ENCODE peak calls at places on chromosomes 12 and 14, in nine cellular contexts. E is right atrium auricular region; D is lower lobe of right lung; I is gastrocnemius medialis; G is CD8-positive, alpha-beta memory T cell; P is MM.1S; C is esophagus squamous epithelium; X is iPS DF 6.9; W is PC-3. K is an unnamed sample.

GRCh38 chr12:57622293-57623245 is 10.4 kb downstream of the B4GALNT1 start:
- DNase-seq in C (no peak), P (no peak), X (no peak), G (no peak), D (no peak), W (no peak), I (no peak), E (no peak), K (no peak)

GRCh38 chr14:106129274-106129673 is 602.9 kb downstream of the TMEM121 start:
- DNase-seq in P (no peak), C (no peak), W (no peak), D (no peak), E (no peak), I (no peak), G (no peak), X (no peak), K (no peak)

GRCh38 chr12:2551097-2551496 is 243.7 kb upstream of the FKBP4 start:
- DNase-seq in E (no peak), W (no peak), D (no peak), I (no peak), C (no peak), X (no peak), P (no peak), G (no peak), K (no peak)

GRCh38 chr12:79046021-79046420 is 181.4 kb downstream of the SYT1 start:
- DNase-seq in D (no peak), E (no peak), I (no peak), X (no peak), P (no peak), C (no peak), W (no peak), G (no peak), K (no peak)

GRCh38 chr14:75520852-75521251 is 1.4 kb upstream of the BATF start:
- DNase-seq in G (no peak), D (no peak), E (no peak), W (no peak), I (no peak), C (no peak), X (no peak), P (no peak), K (no peak)

GRCh38 chr12:28027328-28027727 is 54.8 kb upstream of the PTHLH start:
- DNase-seq in E (no peak), D (no peak), I (no peak), X (no peak), W (peak; percentile 44), C (no peak), G (no peak), P (no peak), K (no peak)

GRCh38 chr14:93040443-93040842 is 75.3 kb downstream of the ITPK1 start:
- DNase-seq in P (no peak), C (no peak), W (no peak), I (no peak), G (no peak), E (no peak), X (no peak), D (no peak), K (no peak)

GRCh38 chr12:45745861-45746277 is 16.4 kb downstream of the ARID2 start:
- DNase-seq in E (no peak), G (no peak), X (no peak), I (no peak), C (no peak), P (peak; percentile 34), W (peak; percentile 45), D (no peak), K (no peak)

GRCh38 chr14:49754570-49755097 is 13.3 kb upstream of the KLHDC2 start:
- DNase-seq in X (no peak), P (no peak), C (no peak), G (no peak), E (no peak), W (peak; percentile 59), I (no peak), D (no peak), K (no peak)

GRCh38 chr14:51774209-51774608 is 86.2 kb upstream of the GNG2 start:
- DNase-seq in X (no peak), I (no peak), E (no peak), P (no peak), W (peak; percentile 70), C (no peak), G (no peak), D (no peak), K (no peak)

GRCh38 chr12:57027011-57027804 is 10.9 kb upstream of the TAC3 start:
- DNase-seq in W (no peak), P (no peak), D (no peak), E (no peak), I (no peak), G (no peak), X (no peak), C (no peak), K (no peak)

GRCh38 chr14:103521438-103521961 is 1.1 kb downstream of the CKB start:
- DNase-seq in P (no peak), W (peak; percentile 32), I (no peak), E (no peak), C (no peak), G (no peak), X (no peak), D (peak; percentile 71), K (no peak)

GRCh38 chr14:21923820-21924219 is 250.2 kb upstream of the OR4E1 start:
- DNase-seq in P (peak; percentile 51), C (no peak), W (no peak), X (no peak), G (no peak), D (no peak), I (no peak), E (no peak), K (no peak)

GRCh38 chr12:46304080-46304479 is 35.2 kb upstream of the SLC38A1 start:
- DNase-seq in E (no peak), W (no peak), I (no peak), X (no peak), D (no peak), C (no peak), G (no peak), P (no peak), K (no peak)

GRCh38 chr12:121799175-121799841 is 4.5 kb upstream of the SETD1B start:
- DNase-seq in X (no peak), C (no peak), W (peak; percentile 84), G (peak; percentile 57), E (peak; percentile 88), P (peak; percentile 76), D (peak; percentile 77), I (peak; percentile 98), K (peak; percentile 67)

GRCh38 chr12:43318002-43318401 is 234.0 kb downstream of the ADAMTS20 start:
- DNase-seq in W (peak; percentile 30), C (no peak), X (no peak), P (no peak), I (no peak), D (no peak), G (no peak), E (no peak), K (no peak)

GRCh38 chr12:26273811-26274210 is 78.4 kb downstream of the SSPN start:
- DNase-seq in E (no peak), P (no peak), W (no peak), I (peak; percentile 23), C (no peak), G (no peak), D (no peak), X (no peak), K (peak; percentile 34)

GRCh38 chr12:79298511-79298910 is 392.3 kb downstream of the PAWR start:
- DNase-seq in W (peak; percentile 14), D (no peak), I (no peak), P (no peak), E (no peak), C (no peak), G (no peak), X (no peak), K (no peak)

GRCh38 chr12:46268349-46268616 is 560 bp downstream of the SLC38A1 start:
- DNase-seq in C (no peak), G (no peak), X (no peak), D (peak; percentile 49), W (no peak), I (no peak), E (no peak), P (no peak), K (no peak)

GRCh38 chr14:32080001-32080510 is 3.0 kb downstream of the ARHGAP5 start:
- DNase-seq in P (no peak), E (no peak), G (no peak), D (no peak), X (no peak), C (no peak), W (no peak), I (no peak), K (no peak)
- H3K4me3 ChIP-seq in P (no peak overlapping the region), E (no peak overlapping the region), G (no peak overlapping the region), D (no peak overlapping the region), X (no peak overlapping the region), C (no peak overlapping the region), W (peak overlapping the region; percentile 93), I (no peak overlapping the region), K (no peak overlapping the region)

DNA sequence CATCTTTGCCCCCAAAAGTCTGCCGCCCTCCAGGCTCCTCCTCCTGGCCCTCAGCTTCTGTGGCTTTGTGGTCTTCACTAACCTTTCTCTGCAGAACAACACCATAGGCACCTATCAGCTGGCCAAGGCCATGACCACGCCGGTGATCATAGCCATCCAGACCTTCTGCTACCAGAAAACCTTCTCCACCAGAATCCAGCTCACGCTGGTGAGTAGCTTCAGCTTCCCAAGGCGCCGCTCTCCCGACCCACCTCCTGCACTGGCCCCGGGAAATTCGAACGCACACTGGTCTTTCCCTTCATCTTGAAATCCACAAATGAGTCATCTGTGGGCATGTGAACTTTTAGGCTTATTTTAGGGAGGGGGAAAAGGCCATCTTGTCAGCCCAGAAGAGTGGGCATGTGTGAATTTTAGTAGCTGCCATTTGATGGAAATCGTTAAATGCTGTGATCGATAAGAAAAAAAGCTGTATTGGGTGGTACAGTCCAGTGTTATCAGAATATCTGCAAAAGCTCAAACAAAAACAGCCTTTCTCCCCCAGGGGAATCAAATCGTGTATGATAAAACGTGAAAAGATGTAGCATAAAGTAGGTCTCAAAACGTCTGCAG is 700 bp downstream of the SLC35E3 start:
- DNase-seq in C (no peak), I (peak; percentile 40), X (no peak), G (peak; percentile 13), D (peak; percentile 71), W (peak; percentile 68), P (peak; percentile 31), E (peak; percentile 65), K (peak; percentile 60)
- H3K4me1 ChIP-seq in C (peaks cover 10% of the 10 kb centered on the region), I (peaks cover 21% of the 10 kb centered on the region), X (no peaks in the 10 kb centered on the region), G (peaks cover 24% of the 10 kb centered on the region), D (peaks cover 25% of the 10 kb centered on the region), W (peaks cover 7% of the 10 kb centered on the region), P (peaks cover 8% of the 10 kb centered on the region), E (peaks cover 12% of the 10 kb centered on the region), K (peaks cover 1% of the 10 kb centered on the region)

GRCh38 chr12:128267246-128267622 is 264 bp downstream of the TMEM132C start:
- DNase-seq in E (no peak), X (no peak), G (no peak), W (no peak), C (no peak), I (no peak), D (no peak), P (no peak), K (no peak)
- H3K4me3 ChIP-seq in E (peak overlapping the region; percentile 30), X (no peak overlapping the region), G (no peak overlapping the region), W (no peak overlapping the region), C (peak overlapping the region; percentile 40), I (peak overlapping the region; percentile 23), D (peak overlapping the region; percentile 44), P (no peak overlapping the region), K (peak overlapping the region; percentile 42)

DNA sequence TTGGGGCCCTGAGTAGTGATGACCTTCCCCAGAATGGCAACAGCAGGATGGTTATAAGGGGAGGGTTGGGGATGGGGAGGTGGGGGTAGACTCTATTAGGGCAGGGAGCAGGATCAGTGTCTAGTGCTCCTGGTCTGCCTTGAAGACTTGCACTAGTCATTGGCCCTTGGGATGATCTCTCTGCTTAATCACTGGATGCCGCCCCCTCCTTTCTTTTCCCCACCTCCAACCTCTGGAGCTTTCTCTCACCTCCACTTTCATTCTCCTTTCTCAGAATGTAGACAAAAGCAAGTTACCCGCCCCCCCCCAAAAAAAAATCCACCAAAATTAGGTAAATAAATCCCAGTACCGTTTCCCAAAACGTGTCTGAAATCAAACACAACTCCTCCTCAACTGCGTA is 2.8 kb upstream of the KCNK10 start:
- DNase-seq in W (no peak), C (no peak), G (no peak), I (no peak), D (no peak), X (no peak), E (no peak), P (no peak), K (no peak)
- H3K4me1 ChIP-seq in W (no peaks in the 10 kb centered on the region), C (peaks cover 12% of the 10 kb centered on the region), G (no peaks in the 10 kb centered on the region), I (no peaks in the 10 kb centered on the region), D (peaks cover 4% of the 10 kb centered on the region), X (peaks cover 3% of the 10 kb centered on the region), E (peaks cover 23% of the 10 kb centered on the region), P (no peaks in the 10 kb centered on the region), K (no peaks in the 10 kb centered on the region)